ENCODE peak calls at places on chromosome 5, in seven cellular contexts. R, B, H, J, Y, E and Q are unnamed samples.

GRCh38 chr5:64301566-64301965 is 135.9 kb downstream of the RNF180 start:
- DNase-seq in B (no peak), E (no peak), H (no peak), R (no peak), Y (no peak), J (peak), Q (no peak)

GRCh38 chr5:89241186-89241585 is 358.2 kb upstream of the MEF2C start:
- DNase-seq in Y (no peak), H (no peak), E (no peak), R (peak), J (no peak), B (no peak), Q (no peak)

GRCh38 chr5:126365446-126366198 is 57.6 kb upstream of the GRAMD2B start:
- DNase-seq in H (no peak), Y (no peak), J (no peak), B (no peak), R (no peak), E (no peak), Q (no peak)

GRCh38 chr5:134837530-134838181 is 8.1 kb upstream of the C5orf24 start:
- DNase-seq in H (no peak), Y (no peak), J (no peak), R (no peak), B (no peak), E (no peak), Q (no peak)

GRCh38 chr5:153572393-153572930 is 82.0 kb downstream of the GRIA1 start:
- DNase-seq in H (no peak), Y (no peak), R (no peak), J (no peak), E (no peak), B (no peak), Q (peak)

GRCh38 chr5:115801984-115802383 is 14.5 kb downstream of the CDO1 start:
- DNase-seq in J (no peak), B (no peak), H (no peak), R (no peak), E (no peak), Y (no peak), Q (no peak)

GRCh38 chr5:177416334-177416733 is 7.0 kb upstream of the F12 start:
- DNase-seq in Y (no peak), B (peak), H (no peak), E (no peak), J (peak), R (no peak), Q (no peak)

GRCh38 chr5:173707392-173707791 is 90.9 kb upstream of the BOD1 start:
- DNase-seq in Y (no peak), E (no peak), R (no peak), H (no peak), B (no peak), J (peak), Q (peak)

GRCh38 chr5:72955768-72956323 is at the start of gene FCHO2:
- DNase-seq in B (peak), E (peak), Y (peak), H (peak), R (peak), J (peak), Q (peak)

GRCh38 chr5:39055027-39055759 is 19.0 kb downstream of the RICTOR start:
- DNase-seq in E (no peak), H (no peak), B (no peak), Y (no peak), J (no peak), R (no peak), Q (no peak)

GRCh38 chr5:109830955-109831502 is 141.3 kb downstream of the MAN2A1 start:
- DNase-seq in J (no peak), R (peak), Y (no peak), E (no peak), B (no peak), H (peak), Q (no peak)

GRCh38 chr5:131926168-131926567 is 19.3 kb downstream of the MEIKIN start:
- DNase-seq in Y (no peak), E (no peak), H (no peak), R (no peak), J (no peak), B (no peak), Q (no peak)

GRCh38 chr5:98763001-98763630 is 10.3 kb upstream of the RGMB start:
- DNase-seq in B (no peak), R (peak), E (peak), H (peak), Y (no peak), J (peak), Q (peak)

GRCh38 chr5:81785311-81785710 is 34.4 kb upstream of the SSBP2 start:
- DNase-seq in R (no peak), E (no peak), J (no peak), H (no peak), B (no peak), Y (no peak), Q (no peak)

GRCh38 chr5:112930082-112930344 is 8.0 kb upstream of the REEP5 start:
- DNase-seq in R (no peak), B (no peak), Y (peak), H (no peak), E (no peak), J (no peak), Q (no peak)

GRCh38 chr5:173829826-173830225 is 58.3 kb upstream of the CPEB4 start:
- DNase-seq in Y (no peak), R (peak), B (no peak), J (peak), H (no peak), E (no peak), Q (peak)

GRCh38 chr5:12743582-12743981 is 839.3 kb upstream of the CTNND2 start:
- DNase-seq in E (no peak), J (no peak), B (no peak), Y (no peak), H (no peak), R (no peak), Q (no peak)

GRCh38 chr5:23977996-23978395 is 470.6 kb downstream of the PRDM9 start:
- DNase-seq in Y (no peak), B (no peak), E (peak), R (no peak), H (no peak), J (no peak), Q (peak)

GRCh38 chr5:132473019-132473531 is 17.5 kb downstream of the IRF1 start:
- DNase-seq in R (no peak), H (no peak), J (no peak), Y (peak), E (no peak), B (no peak), Q (no peak)

GRCh38 chr5:22531986-22532385 is 321.2 kb downstream of the CDH12 start:
- DNase-seq in E (no peak), H (no peak), R (no peak), Y (no peak), B (no peak), J (no peak), Q (no peak)

GRCh38 chr5:113234546-113234945 is 200.2 kb downstream of the TSSK1B start:
- DNase-seq in H (no peak), Y (no peak), J (no peak), B (no peak), R (no peak), E (no peak), Q (no peak)

GRCh38 chr5:37075399-37075950 is 173.7 kb downstream of the CPLANE1 start:
- DNase-seq in R (no peak), Y (no peak), B (no peak), J (no peak), E (no peak), H (no peak), Q (no peak)

GRCh38 chr5:59218424-59219045 is 635.7 kb downstream of the RAB3C start:
- DNase-seq in R (no peak), E (no peak), Y (no peak), J (no peak), B (no peak), H (no peak), Q (no peak)

GRCh38 chr5:14178671-14179211 is 35.6 kb downstream of the TRIO start:
- DNase-seq in B (no peak), J (peak), R (peak), H (no peak), E (peak), Y (no peak), Q (peak)

GRCh38 chr5:118687085-118687484 is 301.3 kb downstream of the DTWD2 start:
- DNase-seq in B (no peak), R (no peak), E (no peak), H (no peak), Y (no peak), J (no peak), Q (no peak)

GRCh38 chr5:111454198-111454606 is 58.1 kb downstream of the STARD4 start:
- DNase-seq in R (no peak), H (peak), E (no peak), Y (no peak), J (no peak), B (no peak), Q (no peak)

GRCh38 chr5:98769006-98769255 is 4.5 kb upstream of the RGMB start:
- DNase-seq in Y (peak), J (no peak), B (no peak), R (no peak), H (no peak), E (peak), Q (no peak)

GRCh38 chr5:115349001-115349817 is 52.8 kb upstream of the CCDC112 start:
- DNase-seq in E (no peak), J (peak), H (peak), Y (no peak), R (peak), B (peak), Q (peak)

GRCh38 chr5:1476181-1476966 is 31.1 kb upstream of the SLC6A3 start:
- DNase-seq in E (no peak), R (no peak), J (no peak), B (peak), Y (no peak), H (no peak), Q (no peak)

GRCh38 chr5:115461506-115462290 is 82.9 kb downstream of the FEM1C start:
- DNase-seq in B (no peak), E (no peak), J (peak), R (peak), Y (no peak), H (peak), Q (peak)

GRCh38 chr5:154465169-154465568 is 12.9 kb downstream of the HAND1 start:
- DNase-seq in E (no peak), J (peak), R (no peak), B (no peak), H (no peak), Y (no peak), Q (peak)

GRCh38 chr5:164184158-164184557 is 678.7 kb downstream of the MAT2B start:
- DNase-seq in R (no peak), Y (no peak), H (no peak), J (no peak), E (peak), B (no peak), Q (no peak)

DNA sequence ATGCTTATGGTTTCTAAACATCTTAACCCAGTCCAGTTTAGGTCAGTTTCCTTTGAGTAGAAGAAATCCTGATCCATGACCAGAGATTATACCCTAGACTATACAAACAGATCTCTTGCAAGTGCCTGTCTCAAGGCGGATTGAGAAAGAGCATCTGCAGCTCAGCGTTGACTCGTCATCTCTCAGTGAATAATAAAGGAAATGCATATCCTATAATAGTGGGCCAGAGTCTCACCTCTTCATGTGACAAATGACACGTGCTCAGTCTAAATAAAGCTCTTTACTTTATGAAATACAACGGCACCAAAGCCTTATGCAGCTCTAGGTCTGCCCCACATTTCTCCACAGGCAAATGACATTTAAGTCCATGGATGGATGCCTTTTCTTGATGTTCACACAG is 179.4 kb upstream of the NR3C1 start:
- DNase-seq in R (no peak), E (no peak), H (no peak), J (no peak), Y (no peak), B (no peak), Q (no peak)
- H3K4me3 ChIP-seq in R (no peak), E (no peak), H (no peak), J (no peak), Y (no peak), B (no peak), Q (no peak)

DNA sequence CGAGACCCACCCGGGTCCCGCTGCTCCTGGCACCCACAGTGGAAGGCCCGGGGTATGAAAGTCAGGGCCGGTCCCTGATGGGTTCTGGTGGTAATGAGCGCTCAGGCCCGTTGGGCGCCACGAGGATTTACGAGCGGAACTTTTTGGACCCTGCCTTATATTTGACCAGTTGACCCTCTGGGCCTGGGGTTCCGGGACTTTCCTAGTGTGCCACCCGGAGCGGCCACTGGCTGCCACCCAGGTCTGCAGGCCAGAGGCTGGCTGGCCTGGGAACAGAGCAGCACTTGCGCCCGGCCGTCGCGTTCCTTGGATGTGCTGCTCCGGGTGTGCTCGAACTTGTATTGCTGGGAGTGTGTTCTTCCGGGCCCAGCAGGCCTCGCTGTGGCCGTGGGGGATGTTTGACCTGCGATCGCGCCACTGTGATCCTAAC is 1.0 kb downstream of the F2RL1 start:
- DNase-seq in R (no peak), Y (no peak), B (no peak), E (peak), H (no peak), J (no peak), Q (no peak)
- H3K4me3 ChIP-seq in R (no peak), Y (no peak), B (no peak), E (peak), H (peak), J (peak), Q (no peak)

DNA sequence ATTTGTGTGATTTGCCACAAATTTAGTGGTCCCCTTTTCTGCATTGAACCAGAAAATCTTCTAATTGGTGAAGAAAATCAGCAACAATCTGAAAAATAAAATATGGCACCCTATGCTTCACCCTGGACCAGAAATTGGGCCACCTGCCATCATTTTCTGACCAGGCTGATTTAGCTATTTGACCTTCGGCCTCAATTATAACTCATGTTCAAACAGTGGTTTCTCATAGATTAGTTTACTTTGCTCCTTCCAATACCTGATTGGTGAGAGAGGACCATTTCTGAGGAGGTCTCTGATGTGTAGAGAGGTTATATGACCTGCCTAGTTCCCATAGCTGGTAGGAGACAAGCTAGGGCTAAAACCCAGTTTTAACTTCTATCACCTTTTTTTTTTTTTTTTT is 59.0 kb downstream of the PTTG1 start:
- DNase-seq in R (no peak), Y (no peak), H (no peak), B (no peak), E (no peak), J (no peak), Q (peak)
- H3K4me3 ChIP-seq in R (no peak), Y (no peak), H (no peak), B (no peak), E (no peak), J (no peak), Q (no peak)

DNA sequence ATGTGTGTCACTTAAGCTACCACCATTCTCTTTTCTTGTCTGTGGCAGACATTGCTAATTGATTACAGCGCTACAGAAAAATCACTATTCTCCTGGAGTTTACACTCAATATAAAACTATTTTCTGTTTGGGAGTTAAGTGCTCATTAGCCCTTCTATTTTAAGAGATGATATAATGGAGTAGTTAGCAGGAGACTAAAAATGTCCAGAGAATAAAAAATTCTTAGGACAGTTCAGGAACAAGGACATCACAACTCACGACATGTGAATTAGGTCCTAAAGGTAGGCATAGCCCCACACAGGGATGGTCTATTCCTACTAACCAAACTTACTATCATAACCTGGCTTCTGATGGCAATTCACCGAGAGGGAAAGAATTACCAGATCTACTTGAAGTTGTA is 258.5 kb downstream of the KIAA0825 start:
- DNase-seq in Y (no peak), J (no peak), E (no peak), R (no peak), B (no peak), H (no peak), Q (no peak)
- H3K4me3 ChIP-seq in Y (no peak), J (no peak), E (no peak), R (no peak), B (no peak), H (no peak), Q (no peak)

GRCh38 chr5:42950466-42951168 is 89.5 kb downstream of the ANXA2R start:
- DNase-seq in H (peak), B (peak), R (peak), Y (peak), J (peak), E (no peak), Q (peak)

GRCh38 chr5:42951169-42951846 is 88.8 kb downstream of the ANXA2R start:
- DNase-seq in B (no peak), H (no peak), R (no peak), J (peak), E (no peak), Y (peak), Q (no peak)

GRCh38 chr5:42949348-42950090 is 90.6 kb downstream of the ANXA2R start:
- DNase-seq in Y (peak), E (no peak), J (peak), R (no peak), B (peak), H (no peak), Q (peak)

GRCh38 chr5:42948961-42949347 is 91.2 kb downstream of the ANXA2R start:
- DNase-seq in B (no peak), H (no peak), Y (no peak), J (no peak), R (no peak), E (no peak), Q (no peak)

DNA sequence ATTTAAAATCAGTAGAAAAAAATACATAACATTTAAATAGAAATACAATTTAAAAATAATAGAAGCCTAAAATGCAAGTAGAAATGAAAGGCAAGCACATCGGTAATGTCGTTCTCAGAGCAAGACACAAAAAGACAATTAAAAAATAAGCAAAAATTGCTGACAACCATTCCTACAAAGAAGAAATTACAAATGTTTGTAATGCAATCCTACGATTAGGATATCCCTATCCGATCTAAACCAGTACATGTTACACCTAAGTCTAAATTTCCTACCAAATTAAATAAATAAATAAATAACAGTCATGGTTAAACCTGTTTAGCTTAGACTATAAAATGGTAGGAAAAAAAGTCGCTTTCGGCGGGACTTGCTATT is 90.0 kb downstream of the ANXA2R start:
- DNase-seq in B (no peak), J (no peak), R (no peak), E (no peak), Y (no peak), H (no peak), Q (no peak)
- H3K4me3 ChIP-seq in B (peak), J (peak), R (no peak), E (no peak), Y (peak), H (peak), Q (peak)

DNA sequence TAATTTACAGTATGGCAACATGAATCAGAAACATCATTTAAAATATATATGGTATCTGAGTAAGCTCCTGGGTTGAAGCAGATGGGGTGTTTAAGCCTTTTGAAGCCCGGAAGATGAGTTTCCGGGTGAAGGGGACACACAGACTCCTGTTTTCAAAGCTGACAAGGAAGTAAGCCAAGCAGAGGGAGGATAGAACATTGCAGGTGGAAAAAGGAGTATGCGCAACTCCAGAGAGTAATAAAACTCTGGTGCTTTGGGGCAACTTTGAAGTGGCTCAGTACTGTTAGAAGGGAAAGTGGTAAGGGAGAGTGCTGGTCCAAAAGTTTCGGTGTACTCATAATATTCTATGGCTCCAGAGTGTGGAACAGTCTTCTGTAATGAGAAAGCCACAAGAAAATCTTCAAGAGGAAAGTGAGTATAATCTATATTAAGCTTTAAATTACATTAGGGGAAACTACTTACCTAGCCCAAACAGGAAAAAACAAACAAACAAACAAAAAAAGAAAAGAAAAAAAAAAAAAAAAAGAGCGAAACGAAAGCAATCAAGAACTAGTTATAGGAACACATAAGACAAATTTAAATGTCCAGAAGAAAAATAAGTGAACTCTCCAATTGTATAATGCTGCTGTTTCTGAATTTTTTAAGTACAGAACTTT is 2.3 kb upstream of the ST8SIA4 start:
- DNase-seq in H (no peak), R (no peak), B (no peak), J (no peak), E (no peak), Y (peak), Q (no peak)
- H3K4me3 ChIP-seq in H (no peak), R (no peak), B (no peak), J (no peak), E (no peak), Y (peak), Q (no peak)

GRCh38 chr5:180072556-180072955 is 997 bp upstream of the RNF130 start:
- DNase-seq in E (no peak), J (no peak), Y (peak), H (no peak), R (no peak), B (peak), Q (no peak)
- H3K4me3 ChIP-seq in E (no peak), J (no peak), Y (peak), H (no peak), R (no peak), B (peak), Q (no peak)

GRCh38 chr5:54523534-54523933 is 6.0 kb downstream of the SNX18 start:
- DNase-seq in J (no peak), H (no peak), Y (no peak), B (no peak), R (no peak), E (no peak), Q (no peak)
- H3K4me3 ChIP-seq in J (no peak), H (no peak), Y (no peak), B (peak), R (no peak), E (no peak), Q (peak)

DNA sequence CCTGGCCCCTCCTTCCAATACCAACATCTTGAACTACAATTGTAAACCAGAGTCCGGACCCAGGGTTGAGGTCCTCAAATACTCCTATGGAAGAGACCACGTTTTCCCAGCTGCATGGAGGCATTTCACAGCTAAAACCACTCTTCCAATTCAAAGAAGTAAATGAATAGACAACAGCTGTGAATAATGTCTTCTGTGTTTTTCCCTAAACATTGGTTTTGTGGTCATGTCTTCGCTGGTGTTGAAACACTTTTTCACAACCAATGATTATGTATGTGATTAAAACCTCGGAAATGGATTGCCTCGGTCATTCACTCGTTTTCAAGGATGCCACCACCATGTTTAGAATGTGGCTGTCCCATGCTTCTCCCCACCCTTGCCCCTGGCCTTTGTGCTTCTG is 9.4 kb upstream of the TENT4A start:
- DNase-seq in R (peak), E (no peak), Y (no peak), B (no peak), H (no peak), J (no peak), Q (no peak)
- H3K4me3 ChIP-seq in R (no peak), E (no peak), Y (no peak), B (no peak), H (no peak), J (no peak), Q (no peak)